ENCODE peak calls at places on chromosomes 2 and 18, in six cellular contexts. One of them, this sample, is unnamed.

GRCh38 chr18:7000484-7001096 is 117.0 kb downstream of the LAMA1 start:
- DNase-seq in BJ: no peak
- DNase-seq in kidney: no peak
- DNase-seq in esophagus muscularis mucosa: no peak
- DNase-seq in PC-9: no peak
- DNase-seq in fibroblast of lung: peak; percentile 62
- DNase-seq in this sample: peak; percentile 37

GRCh38 chr2:97654791-97655190 is 8.9 kb downstream of the COX5B start:
- DNase-seq in esophagus muscularis mucosa: no peak
- DNase-seq in fibroblast of lung: no peak
- DNase-seq in BJ: no peak
- DNase-seq in kidney: no peak
- DNase-seq in PC-9: no peak
- DNase-seq in this sample: no peak

GRCh38 chr2:38750011-38750792 is 959 bp downstream of the SRSF7 start:
- DNase-seq in fibroblast of lung: peak; percentile 40
- DNase-seq in BJ: no peak
- DNase-seq in esophagus muscularis mucosa: no peak
- DNase-seq in kidney: peak; percentile 85
- DNase-seq in PC-9: peak; percentile 52
- DNase-seq in this sample: no peak

GRCh38 chr2:62152000-62152399 is 43.9 kb upstream of the B3GNT2 start:
- DNase-seq in BJ: no peak
- DNase-seq in PC-9: peak; percentile 36
- DNase-seq in fibroblast of lung: no peak
- DNase-seq in kidney: no peak
- DNase-seq in esophagus muscularis mucosa: no peak
- DNase-seq in this sample: peak; percentile 69

GRCh38 chr18:46155652-46156051 is 51.5 kb downstream of the HAUS1 start:
- DNase-seq in PC-9: peak; percentile 75
- DNase-seq in fibroblast of lung: peak; percentile 51
- DNase-seq in esophagus muscularis mucosa: no peak
- DNase-seq in kidney: no peak
- DNase-seq in BJ: peak; percentile 82
- DNase-seq in this sample: peak; percentile 93

GRCh38 chr18:14930576-14930975 is 182.6 kb downstream of the ANKRD30B start:
- DNase-seq in esophagus muscularis mucosa: no peak
- DNase-seq in fibroblast of lung: no peak
- DNase-seq in kidney: no peak
- DNase-seq in PC-9: no peak
- DNase-seq in BJ: no peak
- DNase-seq in this sample: no peak

GRCh38 chr2:217314021-217314460 is 454.2 kb upstream of the TNP1 start:
- DNase-seq in BJ: peak; percentile 68
- DNase-seq in PC-9: no peak
- DNase-seq in esophagus muscularis mucosa: peak; percentile 24
- DNase-seq in kidney: no peak
- DNase-seq in fibroblast of lung: peak; percentile 51
- DNase-seq in this sample: no peak

GRCh38 chr2:16156411-16156810 is 216.1 kb downstream of the MYCN start:
- DNase-seq in PC-9: no peak
- DNase-seq in BJ: no peak
- DNase-seq in esophagus muscularis mucosa: no peak
- DNase-seq in fibroblast of lung: no peak
- DNase-seq in kidney: no peak
- DNase-seq in this sample: no peak

GRCh38 chr2:173955004-173955403 is 10.2 kb downstream of the SP3 start:
- DNase-seq in esophagus muscularis mucosa: no peak
- DNase-seq in fibroblast of lung: no peak
- DNase-seq in PC-9: no peak
- DNase-seq in BJ: no peak
- DNase-seq in kidney: no peak
- DNase-seq in this sample: no peak

GRCh38 chr2:47056875-47057731 is 98.0 kb downstream of the STPG4 start:
- DNase-seq in PC-9: no peak
- DNase-seq in kidney: peak; percentile 85
- DNase-seq in fibroblast of lung: peak; percentile 39
- DNase-seq in BJ: no peak
- DNase-seq in esophagus muscularis mucosa: no peak
- DNase-seq in this sample: no peak

GRCh38 chr2:64978514-64979268 is 10.5 kb upstream of the SLC1A4 start:
- DNase-seq in BJ: no peak
- DNase-seq in PC-9: no peak
- DNase-seq in esophagus muscularis mucosa: no peak
- DNase-seq in kidney: no peak
- DNase-seq in fibroblast of lung: no peak
- DNase-seq in this sample: peak; percentile 61

GRCh38 chr2:95041060-95041823 is 15.7 kb downstream of the MAL start:
- DNase-seq in fibroblast of lung: no peak
- DNase-seq in PC-9: no peak
- DNase-seq in kidney: no peak
- DNase-seq in BJ: no peak
- DNase-seq in esophagus muscularis mucosa: no peak
- DNase-seq in this sample: no peak

GRCh38 chr2:76212305-76212985 is 501.7 kb upstream of the GCFC2 start:
- DNase-seq in fibroblast of lung: no peak
- DNase-seq in BJ: no peak
- DNase-seq in esophagus muscularis mucosa: no peak
- DNase-seq in kidney: no peak
- DNase-seq in PC-9: no peak
- DNase-seq in this sample: no peak

GRCh38 chr2:157413342-157414035 is 30.4 kb downstream of the CYTIP start:
- DNase-seq in PC-9: no peak
- DNase-seq in kidney: no peak
- DNase-seq in fibroblast of lung: no peak
- DNase-seq in BJ: no peak
- DNase-seq in esophagus muscularis mucosa: no peak
- DNase-seq in this sample: no peak

GRCh38 chr18:23178201-23178600 is 42.9 kb downstream of the CABLES1 start:
- DNase-seq in esophagus muscularis mucosa: no peak
- DNase-seq in kidney: no peak
- DNase-seq in fibroblast of lung: no peak
- DNase-seq in BJ: no peak
- DNase-seq in PC-9: no peak
- DNase-seq in this sample: no peak

GRCh38 chr2:241224851-241225438 is 36.5 kb downstream of the ANO7 start:
- DNase-seq in PC-9: no peak
- DNase-seq in kidney: peak; percentile 4
- DNase-seq in BJ: no peak
- DNase-seq in esophagus muscularis mucosa: no peak
- DNase-seq in fibroblast of lung: no peak
- DNase-seq in this sample: no peak

GRCh38 chr2:40173276-40173675 is 278.6 kb downstream of the SLC8A1 start:
- DNase-seq in kidney: no peak
- DNase-seq in fibroblast of lung: no peak
- DNase-seq in BJ: peak; percentile 44
- DNase-seq in esophagus muscularis mucosa: no peak
- DNase-seq in PC-9: no peak
- DNase-seq in this sample: no peak

GRCh38 chr2:101802329-101802728 is 104.8 kb downstream of the MAP4K4 start:
- DNase-seq in fibroblast of lung: no peak
- DNase-seq in PC-9: peak; percentile 11
- DNase-seq in BJ: no peak
- DNase-seq in esophagus muscularis mucosa: no peak
- DNase-seq in kidney: no peak
- DNase-seq in this sample: peak; percentile 83

GRCh38 chr2:146374505-146374904 is 1470.3 kb upstream of the ACVR2A start:
- DNase-seq in BJ: no peak
- DNase-seq in kidney: no peak
- DNase-seq in fibroblast of lung: peak; percentile 9
- DNase-seq in PC-9: no peak
- DNase-seq in esophagus muscularis mucosa: no peak
- DNase-seq in this sample: peak; percentile 65

DNA sequence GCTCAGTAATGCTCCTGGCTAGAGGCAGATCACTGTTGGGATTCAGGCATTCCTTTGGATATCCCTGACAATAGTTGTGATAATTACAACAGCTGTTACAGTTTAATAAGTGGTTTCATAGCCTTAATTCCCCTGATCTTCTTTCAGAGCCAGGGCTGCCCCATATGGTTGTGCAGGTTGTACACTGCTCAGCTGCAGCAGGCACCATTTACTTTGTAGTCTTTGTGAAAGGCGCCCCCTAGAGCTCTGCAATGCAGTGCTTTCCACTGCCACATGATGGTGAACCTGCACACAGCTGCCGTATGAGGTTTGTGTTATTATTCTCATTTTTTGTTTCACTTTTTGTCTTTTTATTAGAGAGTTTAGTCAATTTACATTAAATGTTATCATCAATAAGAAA is 239.1 kb downstream of the KCNS3 start:
- DNase-seq in esophagus muscularis mucosa: peak; percentile 66
- DNase-seq in BJ: no peak
- DNase-seq in PC-9: peak; percentile 47
- DNase-seq in fibroblast of lung: peak; percentile 61
- DNase-seq in kidney: no peak
- DNase-seq in this sample: peak; percentile 44
- TF ChIP-seq CTCF in esophagus muscularis mucosa: no peak
- TF ChIP-seq CTCF in BJ: peak; percentile 73
- TF ChIP-seq CTCF in PC-9: peak; percentile 77
- TF ChIP-seq CTCF in fibroblast of lung: peak; percentile 52
- TF ChIP-seq CTCF in kidney: peak; percentile 51
- TF ChIP-seq CTCF in this sample: peak; percentile 64

GRCh38 chr2:111120253-111121027 is at the start of gene BCL2L11:
- DNase-seq in esophagus muscularis mucosa: no peak
- DNase-seq in kidney: peak; percentile 98
- DNase-seq in PC-9: peak; percentile 98
- DNase-seq in fibroblast of lung: peak; percentile 92
- DNase-seq in BJ: peak; percentile 28
- DNase-seq in this sample: peak; percentile 81

GRCh38 chr2:111121028-111121872 is 536 bp downstream of the BCL2L11 start:
- DNase-seq in BJ: no peak
- DNase-seq in esophagus muscularis mucosa: no peak
- DNase-seq in PC-9: peak; percentile 43
- DNase-seq in kidney: peak; percentile 89
- DNase-seq in fibroblast of lung: peak; percentile 33
- DNase-seq in this sample: no peak

GRCh38 chr2:111122631-111123421 is 2.1 kb downstream of the BCL2L11 start:
- DNase-seq in PC-9: peak; percentile 69
- DNase-seq in fibroblast of lung: peak; percentile 92
- DNase-seq in BJ: peak; percentile 20
- DNase-seq in kidney: peak; percentile 95
- DNase-seq in esophagus muscularis mucosa: no peak
- DNase-seq in this sample: peak; percentile 70

GRCh38 chr2:111123751-111124150 is 3.0 kb downstream of the BCL2L11 start:
- DNase-seq in PC-9: no peak
- DNase-seq in esophagus muscularis mucosa: no peak
- DNase-seq in kidney: no peak
- DNase-seq in fibroblast of lung: no peak
- DNase-seq in BJ: no peak
- DNase-seq in this sample: no peak

DNA sequence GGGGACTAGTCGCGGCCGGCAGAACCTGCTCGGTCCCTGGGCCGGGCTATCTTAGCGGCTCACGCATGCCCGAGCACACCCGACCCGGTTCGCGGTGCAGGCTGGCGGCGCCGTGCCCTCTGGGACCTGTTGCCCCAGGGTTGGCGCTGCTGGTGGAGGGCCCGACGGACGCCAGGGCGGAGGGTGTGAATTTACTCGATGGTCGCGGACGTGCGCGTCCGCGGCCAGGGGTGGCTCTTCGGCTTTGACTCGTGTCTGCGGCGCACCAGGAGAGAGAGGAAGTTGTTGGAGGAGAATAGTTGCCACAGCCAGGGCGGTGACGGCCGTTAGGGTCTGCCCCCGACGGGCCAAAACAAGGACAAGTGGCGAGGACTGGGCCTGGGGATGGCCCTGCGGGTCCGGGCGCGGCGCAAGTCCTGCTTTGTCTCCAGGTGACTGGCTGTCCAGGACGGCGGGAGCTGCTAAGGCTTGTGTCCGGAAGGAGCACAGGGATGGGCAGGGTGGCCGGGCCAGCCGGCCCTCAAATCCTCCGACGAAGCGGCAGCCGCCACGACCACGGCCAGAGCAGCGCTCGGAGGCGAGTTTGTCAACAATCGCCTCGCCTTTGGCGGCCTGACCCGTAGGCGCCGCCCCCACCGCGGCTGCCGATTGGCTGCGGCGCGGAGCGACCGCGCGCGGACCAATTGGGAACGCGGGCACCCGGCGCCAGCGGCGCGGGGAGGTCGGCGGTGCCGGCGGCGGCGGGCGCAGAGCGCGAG is 1.3 kb downstream of the BCL2L11 start:
- DNase-seq in kidney: peak; percentile 96
- DNase-seq in PC-9: peak; percentile 93
- DNase-seq in fibroblast of lung: peak; percentile 89
- DNase-seq in BJ: peak; percentile 36
- DNase-seq in esophagus muscularis mucosa: no peak
- DNase-seq in this sample: peak; percentile 70
- H3K36me3 ChIP-seq in kidney: peaks cover 14% of the 10 kb centered on the region
- H3K36me3 ChIP-seq in PC-9: peaks cover 26% of the 10 kb centered on the region
- H3K36me3 ChIP-seq in fibroblast of lung: no peaks in the 10 kb centered on the region
- H3K36me3 ChIP-seq in BJ: no peaks in the 10 kb centered on the region
- H3K36me3 ChIP-seq in esophagus muscularis mucosa: peaks cover 5% of the 10 kb centered on the region
- H3K36me3 ChIP-seq in this sample: peaks cover 6% of the 10 kb centered on the region

DNA sequence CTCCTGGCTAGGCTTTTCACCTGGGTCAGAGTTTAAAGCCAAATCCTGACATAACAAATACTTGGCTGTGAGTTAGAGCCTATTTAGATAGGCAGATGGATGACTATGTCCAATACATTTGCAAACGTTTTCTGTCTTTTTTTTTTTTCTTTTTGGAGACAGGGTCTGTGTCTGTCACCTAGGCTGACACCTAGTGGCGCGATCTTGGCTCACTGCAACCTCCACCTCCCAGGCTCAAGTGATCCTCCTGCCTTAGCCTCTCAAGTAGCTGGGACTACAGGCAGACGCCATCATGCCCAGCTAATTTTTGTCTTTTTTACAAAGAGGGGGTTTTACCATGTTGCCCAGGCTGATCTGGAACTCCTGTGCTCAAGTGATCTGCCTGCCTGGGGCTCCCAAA is 124.8 kb downstream of the DYM start:
- DNase-seq in kidney: no peak
- DNase-seq in PC-9: no peak
- DNase-seq in BJ: no peak
- DNase-seq in fibroblast of lung: no peak
- DNase-seq in esophagus muscularis mucosa: no peak
- DNase-seq in this sample: no peak
- TF ChIP-seq CTCF in kidney: no peak
- TF ChIP-seq CTCF in PC-9: peak; percentile 28
- TF ChIP-seq CTCF in BJ: no peak
- TF ChIP-seq CTCF in fibroblast of lung: no peak
- TF ChIP-seq CTCF in esophagus muscularis mucosa: no peak
- TF ChIP-seq CTCF in this sample: no peak

GRCh38 chr2:84314250-84314649 is 144.8 kb downstream of the SUCLG1 start:
- DNase-seq in kidney: no peak
- DNase-seq in esophagus muscularis mucosa: peak; percentile 66
- DNase-seq in fibroblast of lung: no peak
- DNase-seq in BJ: no peak
- DNase-seq in PC-9: no peak
- DNase-seq in this sample: no peak

GRCh38 chr2:84309281-84309680 is 149.8 kb downstream of the SUCLG1 start:
- DNase-seq in kidney: no peak
- DNase-seq in esophagus muscularis mucosa: peak; percentile 81
- DNase-seq in BJ: no peak
- DNase-seq in PC-9: no peak
- DNase-seq in fibroblast of lung: no peak
- DNase-seq in this sample: no peak

GRCh38 chr2:84317135-84317534 is 141.9 kb downstream of the SUCLG1 start:
- DNase-seq in BJ: no peak
- DNase-seq in esophagus muscularis mucosa: peak; percentile 84
- DNase-seq in kidney: no peak
- DNase-seq in PC-9: no peak
- DNase-seq in fibroblast of lung: no peak
- DNase-seq in this sample: no peak

GRCh38 chr2:84319566-84319965 is 139.5 kb downstream of the SUCLG1 start:
- DNase-seq in kidney: no peak
- DNase-seq in BJ: no peak
- DNase-seq in PC-9: no peak
- DNase-seq in fibroblast of lung: no peak
- DNase-seq in esophagus muscularis mucosa: peak; percentile 88
- DNase-seq in this sample: no peak

GRCh38 chr2:84314901-84315330 is 144.2 kb downstream of the SUCLG1 start:
- DNase-seq in fibroblast of lung: peak; percentile 73
- DNase-seq in PC-9: peak; percentile 72
- DNase-seq in esophagus muscularis mucosa: peak; percentile 93
- DNase-seq in BJ: no peak
- DNase-seq in kidney: peak; percentile 82
- DNase-seq in this sample: peak; percentile 70
- H3K36me3 ChIP-seq in fibroblast of lung: no peaks in the 10 kb centered on the region
- H3K36me3 ChIP-seq in PC-9: no peaks in the 10 kb centered on the region
- H3K36me3 ChIP-seq in esophagus muscularis mucosa: no peaks in the 10 kb centered on the region
- H3K36me3 ChIP-seq in BJ: no peaks in the 10 kb centered on the region
- H3K36me3 ChIP-seq in kidney: no peaks in the 10 kb centered on the region
- H3K36me3 ChIP-seq in this sample: no peaks in the 10 kb centered on the region

This sample was measured in bronchial epithelial cell.